ENCODE peak calls at places on chromosomes 12 and 14, in seven cellular contexts. One of them, this sample, is unnamed.

GRCh38 chr12:76863005-76863670 is 15.7 kb downstream of the CSRP2 start:
- DNase-seq in H9: no peak
- DNase-seq in H1: no peak
- DNase-seq in trophoblast cell: peak; percentile 19
- DNase-seq in IMR-90: peak; percentile 96
- DNase-seq in mesenchymal stem cell: peak; percentile 77
- DNase-seq in neuronal stem cell: no peak
- DNase-seq in this sample: no peak

GRCh38 chr14:73591690-73592448 is at the start of gene ACOT4:
- DNase-seq in IMR-90: peak; percentile 20
- DNase-seq in H9: peak; percentile 59
- DNase-seq in trophoblast cell: peak; percentile 42
- DNase-seq in H1: peak; percentile 54
- DNase-seq in neuronal stem cell: no peak
- DNase-seq in mesenchymal stem cell: peak; percentile 23
- DNase-seq in this sample: peak; percentile 27

GRCh38 chr12:82473111-82473754 is 114.9 kb downstream of the METTL25 start:
- DNase-seq in H9: peak; percentile 34
- DNase-seq in neuronal stem cell: no peak
- DNase-seq in mesenchymal stem cell: no peak
- DNase-seq in trophoblast cell: no peak
- DNase-seq in H1: no peak
- DNase-seq in IMR-90: no peak
- DNase-seq in this sample: no peak

GRCh38 chr14:100215330-100215885 is 23.5 kb upstream of the YY1 start:
- DNase-seq in IMR-90: no peak
- DNase-seq in neuronal stem cell: no peak
- DNase-seq in H1: no peak
- DNase-seq in mesenchymal stem cell: no peak
- DNase-seq in H9: no peak
- DNase-seq in trophoblast cell: no peak
- DNase-seq in this sample: no peak

GRCh38 chr14:33457021-33457420 is 493.9 kb downstream of the EGLN3 start:
- DNase-seq in neuronal stem cell: no peak
- DNase-seq in H9: no peak
- DNase-seq in trophoblast cell: no peak
- DNase-seq in H1: no peak
- DNase-seq in mesenchymal stem cell: no peak
- DNase-seq in IMR-90: no peak
- DNase-seq in this sample: no peak

GRCh38 chr12:23950775-23951391 is 1.4 kb upstream of the SOX5 start:
- DNase-seq in H9: no peak
- DNase-seq in H1: peak; percentile 44
- DNase-seq in mesenchymal stem cell: peak; percentile 72
- DNase-seq in IMR-90: peak; percentile 17
- DNase-seq in trophoblast cell: no peak
- DNase-seq in neuronal stem cell: peak; percentile 73
- DNase-seq in this sample: no peak

GRCh38 chr12:62256408-62257079 is 3.7 kb upstream of the USP15 start:
- DNase-seq in H1: no peak
- DNase-seq in trophoblast cell: no peak
- DNase-seq in neuronal stem cell: no peak
- DNase-seq in mesenchymal stem cell: peak; percentile 32
- DNase-seq in H9: no peak
- DNase-seq in IMR-90: peak; percentile 36
- DNase-seq in this sample: no peak

GRCh38 chr14:54570651-54571415 is 3.9 kb downstream of the SAMD4A start:
- DNase-seq in mesenchymal stem cell: peak; percentile 91
- DNase-seq in trophoblast cell: no peak
- DNase-seq in H1: no peak
- DNase-seq in neuronal stem cell: no peak
- DNase-seq in IMR-90: peak; percentile 95
- DNase-seq in H9: no peak
- DNase-seq in this sample: no peak

GRCh38 chr12:121767525-121768016 is 25.9 kb downstream of the RHOF start:
- DNase-seq in H9: no peak
- DNase-seq in neuronal stem cell: no peak
- DNase-seq in IMR-90: peak; percentile 81
- DNase-seq in trophoblast cell: no peak
- DNase-seq in H1: no peak
- DNase-seq in mesenchymal stem cell: no peak
- DNase-seq in this sample: no peak

GRCh38 chr12:53862831-53863230 is 75.8 kb upstream of the HOXC13 start:
- DNase-seq in neuronal stem cell: no peak
- DNase-seq in trophoblast cell: peak; percentile 77
- DNase-seq in H1: no peak
- DNase-seq in H9: no peak
- DNase-seq in IMR-90: peak; percentile 2
- DNase-seq in mesenchymal stem cell: no peak
- DNase-seq in this sample: no peak

GRCh38 chr12:96198970-96199369 is 4.8 kb downstream of the ELK3 start:
- DNase-seq in IMR-90: peak; percentile 96
- DNase-seq in neuronal stem cell: no peak
- DNase-seq in H1: no peak
- DNase-seq in mesenchymal stem cell: peak; percentile 91
- DNase-seq in trophoblast cell: no peak
- DNase-seq in H9: no peak
- DNase-seq in this sample: no peak

GRCh38 chr12:96194901-96195844 is 998 bp downstream of the ELK3 start:
- DNase-seq in neuronal stem cell: no peak
- DNase-seq in trophoblast cell: peak; percentile 60
- DNase-seq in H1: peak; percentile 68
- DNase-seq in H9: peak; percentile 51
- DNase-seq in mesenchymal stem cell: peak; percentile 94
- DNase-seq in IMR-90: peak; percentile 91
- DNase-seq in this sample: peak; percentile 84

GRCh38 chr12:96197503-96198272 is 3.5 kb downstream of the ELK3 start:
- DNase-seq in H9: no peak
- DNase-seq in mesenchymal stem cell: peak; percentile 93
- DNase-seq in IMR-90: peak; percentile 97
- DNase-seq in trophoblast cell: no peak
- DNase-seq in H1: no peak
- DNase-seq in neuronal stem cell: no peak
- DNase-seq in this sample: no peak

GRCh38 chr12:96195845-96196451 is 1.8 kb downstream of the ELK3 start:
- DNase-seq in neuronal stem cell: no peak
- DNase-seq in H9: peak; percentile 39
- DNase-seq in mesenchymal stem cell: peak; percentile 87
- DNase-seq in trophoblast cell: no peak
- DNase-seq in H1: no peak
- DNase-seq in IMR-90: peak; percentile 74
- DNase-seq in this sample: peak; percentile 89

GRCh38 chr12:96196781-96197180 is 2.6 kb downstream of the ELK3 start:
- DNase-seq in trophoblast cell: no peak
- DNase-seq in mesenchymal stem cell: peak; percentile 58
- DNase-seq in H9: no peak
- DNase-seq in neuronal stem cell: no peak
- DNase-seq in H1: no peak
- DNase-seq in IMR-90: peak; percentile 51
- DNase-seq in this sample: no peak
- H2AK5ac ChIP-seq in trophoblast cell: no peak overlapping the region
- H2AK5ac ChIP-seq in mesenchymal stem cell: no peak overlapping the region
- H2AK5ac ChIP-seq in H9: no peak overlapping the region
- H2AK5ac ChIP-seq in neuronal stem cell: no peak overlapping the region
- H2AK5ac ChIP-seq in H1: no peak overlapping the region
- H2AK5ac ChIP-seq in IMR-90: peak overlapping the region; percentile 27
- H2AK5ac ChIP-seq in this sample: no peak overlapping the region

GRCh38 chr12:120211243-120211903 is 10.5 kb upstream of the RPLP0 start:
- DNase-seq in neuronal stem cell: no peak
- DNase-seq in trophoblast cell: no peak
- DNase-seq in H9: no peak
- DNase-seq in H1: no peak
- DNase-seq in mesenchymal stem cell: no peak
- DNase-seq in IMR-90: no peak
- DNase-seq in this sample: no peak
- H4K8ac ChIP-seq in neuronal stem cell: no peak overlapping the region
- H4K8ac ChIP-seq in trophoblast cell: no peak overlapping the region
- H4K8ac ChIP-seq in H9: no peak overlapping the region
- H4K8ac ChIP-seq in H1: no peak overlapping the region
- H4K8ac ChIP-seq in mesenchymal stem cell: no peak overlapping the region
- H4K8ac ChIP-seq in IMR-90: no peak overlapping the region
- H4K8ac ChIP-seq in this sample: no peak overlapping the region

GRCh38 chr14:58128416-58128815 is 23.6 kb downstream of the ARMH4 start:
- DNase-seq in H9: no peak
- DNase-seq in mesenchymal stem cell: no peak
- DNase-seq in trophoblast cell: no peak
- DNase-seq in IMR-90: no peak
- DNase-seq in neuronal stem cell: no peak
- DNase-seq in H1: no peak
- DNase-seq in this sample: no peak
- H2AK5ac ChIP-seq in H9: no peak overlapping the region
- H2AK5ac ChIP-seq in mesenchymal stem cell: no peak overlapping the region
- H2AK5ac ChIP-seq in trophoblast cell: no peak overlapping the region
- H2AK5ac ChIP-seq in IMR-90: no peak overlapping the region
- H2AK5ac ChIP-seq in neuronal stem cell: no peak overlapping the region
- H2AK5ac ChIP-seq in H1: no peak overlapping the region
- H2AK5ac ChIP-seq in this sample: no peak overlapping the region

GRCh38 chr12:30423330-30423729 is 272.3 kb downstream of the IPO8 start:
- DNase-seq in H9: no peak
- DNase-seq in mesenchymal stem cell: no peak
- DNase-seq in neuronal stem cell: no peak
- DNase-seq in IMR-90: no peak
- DNase-seq in trophoblast cell: no peak
- DNase-seq in H1: no peak
- DNase-seq in this sample: no peak
- H4K8ac ChIP-seq in H9: no peak overlapping the region
- H4K8ac ChIP-seq in mesenchymal stem cell: no peak overlapping the region
- H4K8ac ChIP-seq in neuronal stem cell: no peak overlapping the region
- H4K8ac ChIP-seq in IMR-90: no peak overlapping the region
- H4K8ac ChIP-seq in trophoblast cell: no peak overlapping the region
- H4K8ac ChIP-seq in H1: no peak overlapping the region
- H4K8ac ChIP-seq in this sample: no peak overlapping the region

GRCh38 chr14:90303382-90303943 is 28.3 kb downstream of the NRDE2 start:
- DNase-seq in neuronal stem cell: no peak
- DNase-seq in mesenchymal stem cell: no peak
- DNase-seq in IMR-90: no peak
- DNase-seq in trophoblast cell: no peak
- DNase-seq in H9: no peak
- DNase-seq in H1: no peak
- DNase-seq in this sample: no peak
- H2AK5ac ChIP-seq in neuronal stem cell: no peak overlapping the region
- H2AK5ac ChIP-seq in mesenchymal stem cell: no peak overlapping the region
- H2AK5ac ChIP-seq in IMR-90: no peak overlapping the region
- H2AK5ac ChIP-seq in trophoblast cell: no peak overlapping the region
- H2AK5ac ChIP-seq in H9: no peak overlapping the region
- H2AK5ac ChIP-seq in H1: no peak overlapping the region
- H2AK5ac ChIP-seq in this sample: no peak overlapping the region

GRCh38 chr14:77864085-77864484 is 64.2 kb downstream of the ADCK1 start:
- DNase-seq in H9: no peak
- DNase-seq in mesenchymal stem cell: no peak
- DNase-seq in H1: no peak
- DNase-seq in neuronal stem cell: no peak
- DNase-seq in IMR-90: no peak
- DNase-seq in trophoblast cell: no peak
- DNase-seq in this sample: no peak
- H4K8ac ChIP-seq in H9: no peak overlapping the region
- H4K8ac ChIP-seq in mesenchymal stem cell: no peak overlapping the region
- H4K8ac ChIP-seq in H1: no peak overlapping the region
- H4K8ac ChIP-seq in neuronal stem cell: no peak overlapping the region
- H4K8ac ChIP-seq in IMR-90: no peak overlapping the region
- H4K8ac ChIP-seq in trophoblast cell: no peak overlapping the region
- H4K8ac ChIP-seq in this sample: no peak overlapping the region

GRCh38 chr14:50055461-50056228 is 60.7 kb downstream of the VCPKMT start:
- DNase-seq in neuronal stem cell: no peak
- DNase-seq in trophoblast cell: no peak
- DNase-seq in IMR-90: no peak
- DNase-seq in H9: no peak
- DNase-seq in H1: no peak
- DNase-seq in mesenchymal stem cell: no peak
- DNase-seq in this sample: no peak

GRCh38 chr14:50053935-50054334 is 62.4 kb downstream of the VCPKMT start:
- DNase-seq in IMR-90: no peak
- DNase-seq in trophoblast cell: no peak
- DNase-seq in H1: no peak
- DNase-seq in H9: no peak
- DNase-seq in neuronal stem cell: no peak
- DNase-seq in mesenchymal stem cell: no peak
- DNase-seq in this sample: no peak

GRCh38 chr14:50058112-50058511 is 58.3 kb downstream of the VCPKMT start:
- DNase-seq in H9: no peak
- DNase-seq in IMR-90: no peak
- DNase-seq in trophoblast cell: no peak
- DNase-seq in neuronal stem cell: no peak
- DNase-seq in mesenchymal stem cell: no peak
- DNase-seq in H1: no peak
- DNase-seq in this sample: no peak

GRCh38 chr14:50057331-50057730 is 59.0 kb downstream of the VCPKMT start:
- DNase-seq in trophoblast cell: no peak
- DNase-seq in H9: no peak
- DNase-seq in neuronal stem cell: no peak
- DNase-seq in IMR-90: no peak
- DNase-seq in mesenchymal stem cell: no peak
- DNase-seq in H1: no peak
- DNase-seq in this sample: no peak

DNA sequence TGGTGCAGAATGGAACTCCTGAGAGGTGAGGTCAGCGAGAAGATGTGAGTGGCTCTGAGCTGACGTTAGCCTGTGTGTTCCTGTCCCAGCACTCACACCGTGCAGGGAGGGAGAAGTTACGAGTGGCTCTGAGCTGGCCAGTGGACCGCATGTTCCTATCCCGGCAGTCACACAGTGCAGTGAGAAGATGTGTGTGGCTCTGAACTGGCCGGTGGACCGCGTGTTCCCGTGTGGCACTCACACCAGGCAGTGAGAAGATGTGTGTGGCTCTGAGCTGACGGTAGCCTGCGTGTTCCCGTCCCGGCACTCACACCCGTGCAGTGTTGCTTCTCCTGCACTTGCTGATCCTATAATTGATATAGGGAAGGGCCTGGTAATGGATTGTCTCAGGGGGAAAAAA is 59.9 kb downstream of the VCPKMT start:
- DNase-seq in IMR-90: no peak
- DNase-seq in trophoblast cell: no peak
- DNase-seq in mesenchymal stem cell: no peak
- DNase-seq in H9: no peak
- DNase-seq in neuronal stem cell: no peak
- DNase-seq in H1: no peak
- DNase-seq in this sample: peak; percentile 41
- H2AK5ac ChIP-seq in IMR-90: peak overlapping the region; percentile 63
- H2AK5ac ChIP-seq in trophoblast cell: no peak overlapping the region
- H2AK5ac ChIP-seq in mesenchymal stem cell: no peak overlapping the region
- H2AK5ac ChIP-seq in H9: no peak overlapping the region
- H2AK5ac ChIP-seq in neuronal stem cell: no peak overlapping the region
- H2AK5ac ChIP-seq in H1: no peak overlapping the region
- H2AK5ac ChIP-seq in this sample: no peak overlapping the region

DNA sequence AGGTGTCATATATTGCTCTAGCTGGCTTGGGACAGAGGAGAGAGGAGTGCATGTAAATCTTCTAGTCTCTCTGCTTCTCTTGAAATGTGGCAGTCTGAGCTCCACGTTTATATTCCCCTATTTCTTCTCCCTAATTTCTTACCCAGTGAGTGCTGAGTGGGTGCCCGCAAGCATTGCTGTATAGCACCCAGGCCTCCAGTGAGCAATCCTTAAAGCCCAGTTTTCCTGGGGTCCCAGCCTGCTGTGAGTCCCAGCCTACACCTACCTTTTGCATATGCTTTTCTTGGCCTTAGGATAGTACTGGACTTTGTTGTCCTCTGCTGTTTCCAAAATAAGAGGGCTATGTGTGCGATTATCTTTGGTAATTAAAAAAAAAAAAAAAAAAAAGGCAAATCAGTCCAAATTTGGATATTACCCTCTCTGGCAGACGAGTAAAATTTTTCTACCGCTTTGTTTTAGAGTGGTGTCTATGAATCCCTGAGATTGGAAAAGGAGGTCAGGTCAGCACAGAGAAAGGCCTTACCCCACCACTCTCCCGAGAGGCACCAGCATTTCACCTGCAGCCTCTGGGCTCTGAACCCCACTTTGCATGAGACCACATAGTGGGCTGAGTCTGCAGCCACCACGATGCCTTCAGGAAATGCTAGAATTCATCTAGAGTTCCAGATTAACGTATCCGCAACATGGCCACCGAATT is 1.1 kb downstream of the MGST1 start:
- DNase-seq in H1: no peak
- DNase-seq in mesenchymal stem cell: peak; percentile 39
- DNase-seq in neuronal stem cell: no peak
- DNase-seq in trophoblast cell: no peak
- DNase-seq in IMR-90: peak; percentile 19
- DNase-seq in H9: no peak
- DNase-seq in this sample: peak; percentile 22
- H4K8ac ChIP-seq in H1: no peak overlapping the region
- H4K8ac ChIP-seq in mesenchymal stem cell: peak overlapping the region; percentile 93
- H4K8ac ChIP-seq in neuronal stem cell: no peak overlapping the region
- H4K8ac ChIP-seq in trophoblast cell: peak overlapping the region; percentile 58
- H4K8ac ChIP-seq in IMR-90: peak overlapping the region; percentile 88
- H4K8ac ChIP-seq in H9: no peak overlapping the region
- H4K8ac ChIP-seq in this sample: no peak overlapping the region